ENCODE peak calls at places on chromosome 19, in seven cellular contexts. One of them, this sample, is unnamed. For H3K36me3, the result is how much of the 10 kb centered on the place peaks cover.

GRCh38 chr19:9597027-9597426 is 12.7 kb upstream of the ZNF121 start:
- DNase-seq in fibroblast of lung: peak
- DNase-seq in GM23338: no peak
- DNase-seq in cardiac muscle cell: peak
- DNase-seq in HAP-1: no peak
- DNase-seq in CD8-positive, alpha-beta T cell: no peak
- DNase-seq in ascending aorta: no peak
- DNase-seq in this sample: no peak

GRCh38 chr19:48571378-48572162 is 19.6 kb downstream of the SULT2B1 start:
- DNase-seq in fibroblast of lung: no peak
- DNase-seq in GM23338: no peak
- DNase-seq in cardiac muscle cell: no peak
- DNase-seq in HAP-1: no peak
- DNase-seq in CD8-positive, alpha-beta T cell: no peak
- DNase-seq in ascending aorta: no peak
- DNase-seq in this sample: peak

GRCh38 chr19:56111601-56112312 is 9.3 kb downstream of the ZNF787 start:
- DNase-seq in fibroblast of lung: no peak
- DNase-seq in GM23338: peak
- DNase-seq in cardiac muscle cell: no peak
- DNase-seq in HAP-1: no peak
- DNase-seq in CD8-positive, alpha-beta T cell: peak
- DNase-seq in ascending aorta: no peak
- DNase-seq in this sample: peak

GRCh38 chr19:1106841-1107654 is 3.3 kb downstream of the GPX4 start:
- DNase-seq in fibroblast of lung: peak
- DNase-seq in GM23338: peak
- DNase-seq in cardiac muscle cell: peak
- DNase-seq in HAP-1: no peak
- DNase-seq in CD8-positive, alpha-beta T cell: no peak
- DNase-seq in ascending aorta: no peak
- DNase-seq in this sample: no peak

GRCh38 chr19:40217027-40217810 is 965 bp downstream of the TTC9B start:
- DNase-seq in fibroblast of lung: no peak
- DNase-seq in GM23338: peak
- DNase-seq in cardiac muscle cell: no peak
- DNase-seq in HAP-1: peak
- DNase-seq in CD8-positive, alpha-beta T cell: no peak
- DNase-seq in ascending aorta: no peak
- DNase-seq in this sample: peak

GRCh38 chr19:1041272-1041834 is 1.4 kb downstream of the ABCA7 start:
- DNase-seq in fibroblast of lung: no peak
- DNase-seq in GM23338: no peak
- DNase-seq in cardiac muscle cell: no peak
- DNase-seq in HAP-1: no peak
- DNase-seq in CD8-positive, alpha-beta T cell: no peak
- DNase-seq in ascending aorta: no peak
- DNase-seq in this sample: no peak

GRCh38 chr19:28020631-28021315 is 1192.2 kb downstream of the UQCRFS1 start:
- DNase-seq in fibroblast of lung: no peak
- DNase-seq in GM23338: peak
- DNase-seq in cardiac muscle cell: no peak
- DNase-seq in HAP-1: no peak
- DNase-seq in CD8-positive, alpha-beta T cell: no peak
- DNase-seq in ascending aorta: no peak
- DNase-seq in this sample: no peak

GRCh38 chr19:5968431-5969373 is 9.2 kb downstream of the RANBP3 start:
- DNase-seq in fibroblast of lung: no peak
- DNase-seq in GM23338: peak
- DNase-seq in cardiac muscle cell: no peak
- DNase-seq in HAP-1: no peak
- DNase-seq in CD8-positive, alpha-beta T cell: no peak
- DNase-seq in ascending aorta: no peak
- DNase-seq in this sample: peak

GRCh38 chr19:1073063-1073955 is 6.3 kb downstream of the ARHGAP45 start:
- DNase-seq in fibroblast of lung: no peak
- DNase-seq in GM23338: no peak
- DNase-seq in cardiac muscle cell: no peak
- DNase-seq in HAP-1: no peak
- DNase-seq in CD8-positive, alpha-beta T cell: peak
- DNase-seq in ascending aorta: no peak
- DNase-seq in this sample: no peak

GRCh38 chr19:1468274-1469199 is 10.5 kb downstream of the C19orf25 start:
- DNase-seq in fibroblast of lung: peak
- DNase-seq in GM23338: no peak
- DNase-seq in cardiac muscle cell: no peak
- DNase-seq in HAP-1: peak
- DNase-seq in CD8-positive, alpha-beta T cell: no peak
- DNase-seq in ascending aorta: no peak
- DNase-seq in this sample: peak

GRCh38 chr19:56263319-56263718 is 9.2 kb upstream of the EDDM13 start:
- DNase-seq in fibroblast of lung: no peak
- DNase-seq in GM23338: no peak
- DNase-seq in cardiac muscle cell: no peak
- DNase-seq in HAP-1: no peak
- DNase-seq in CD8-positive, alpha-beta T cell: no peak
- DNase-seq in ascending aorta: no peak
- DNase-seq in this sample: no peak

GRCh38 chr19:2426661-2427322 is 594 bp downstream of the TIMM13 start:
- DNase-seq in fibroblast of lung: peak
- DNase-seq in GM23338: peak
- DNase-seq in cardiac muscle cell: peak
- DNase-seq in HAP-1: peak
- DNase-seq in CD8-positive, alpha-beta T cell: no peak
- DNase-seq in ascending aorta: no peak
- DNase-seq in this sample: peak

DNA sequence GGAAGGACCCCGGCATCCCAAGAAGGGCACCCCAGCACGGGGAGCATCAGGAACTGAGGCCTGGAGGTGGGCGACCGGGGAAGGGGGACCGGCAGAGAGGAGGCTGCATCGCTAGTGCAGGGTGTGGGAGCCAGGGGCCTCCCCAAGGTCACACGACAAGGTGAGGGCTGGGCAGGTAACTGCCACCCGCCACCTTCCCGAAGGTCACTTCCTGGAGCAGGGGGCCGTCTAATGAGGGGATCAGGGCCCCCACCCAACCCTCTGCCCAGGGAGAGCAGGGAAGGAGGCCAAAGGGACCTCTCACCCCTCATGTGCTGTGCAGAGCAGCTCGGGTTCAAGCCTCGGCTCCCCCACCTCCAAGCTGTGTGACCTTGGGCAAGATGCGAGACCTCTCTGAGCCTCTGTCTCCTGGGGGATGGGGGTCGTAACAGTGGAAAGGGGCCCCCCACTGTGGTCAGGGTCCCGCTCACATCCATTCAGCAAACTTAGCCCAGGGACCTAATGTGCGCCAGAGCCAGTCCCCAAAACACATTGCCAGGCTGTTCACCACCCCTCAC is 6.0 kb downstream of the ZBTB7A start:
- DNase-seq in fibroblast of lung: no peak
- DNase-seq in GM23338: no peak
- DNase-seq in cardiac muscle cell: no peak
- DNase-seq in HAP-1: no peak
- DNase-seq in CD8-positive, alpha-beta T cell: no peak
- DNase-seq in ascending aorta: no peak
- DNase-seq in this sample: peak
- H3K4me3 ChIP-seq in fibroblast of lung: no peak
- H3K4me3 ChIP-seq in GM23338: no peak
- H3K4me3 ChIP-seq in cardiac muscle cell: no peak
- H3K4me3 ChIP-seq in HAP-1: no peak
- H3K4me3 ChIP-seq in CD8-positive, alpha-beta T cell: peak
- H3K4me3 ChIP-seq in ascending aorta: peak
- H3K4me3 ChIP-seq in this sample: no peak

GRCh38 chr19:17158584-17158983 is 56.6 kb upstream of the USE1 start:
- DNase-seq in fibroblast of lung: no peak
- DNase-seq in GM23338: no peak
- DNase-seq in cardiac muscle cell: no peak
- DNase-seq in HAP-1: no peak
- DNase-seq in CD8-positive, alpha-beta T cell: no peak
- DNase-seq in ascending aorta: no peak
- DNase-seq in this sample: no peak
- H3K36me3 ChIP-seq in fibroblast of lung: under half
- H3K36me3 ChIP-seq in GM23338: under half
- H3K36me3 ChIP-seq in cardiac muscle cell: under half
- H3K36me3 ChIP-seq in HAP-1: under half
- H3K36me3 ChIP-seq in CD8-positive, alpha-beta T cell: half or more
- H3K36me3 ChIP-seq in ascending aorta: half or more
- H3K36me3 ChIP-seq in this sample: under half

GRCh38 chr19:49887037-49887652 is 9.5 kb downstream of the IL4I1 start:
- DNase-seq in fibroblast of lung: no peak
- DNase-seq in GM23338: no peak
- DNase-seq in cardiac muscle cell: no peak
- DNase-seq in HAP-1: no peak
- DNase-seq in CD8-positive, alpha-beta T cell: no peak
- DNase-seq in ascending aorta: no peak
- DNase-seq in this sample: no peak
- H3K4me3 ChIP-seq in fibroblast of lung: no peak
- H3K4me3 ChIP-seq in GM23338: no peak
- H3K4me3 ChIP-seq in cardiac muscle cell: no peak
- H3K4me3 ChIP-seq in HAP-1: no peak
- H3K4me3 ChIP-seq in CD8-positive, alpha-beta T cell: no peak
- H3K4me3 ChIP-seq in ascending aorta: no peak
- H3K4me3 ChIP-seq in this sample: no peak

DNA sequence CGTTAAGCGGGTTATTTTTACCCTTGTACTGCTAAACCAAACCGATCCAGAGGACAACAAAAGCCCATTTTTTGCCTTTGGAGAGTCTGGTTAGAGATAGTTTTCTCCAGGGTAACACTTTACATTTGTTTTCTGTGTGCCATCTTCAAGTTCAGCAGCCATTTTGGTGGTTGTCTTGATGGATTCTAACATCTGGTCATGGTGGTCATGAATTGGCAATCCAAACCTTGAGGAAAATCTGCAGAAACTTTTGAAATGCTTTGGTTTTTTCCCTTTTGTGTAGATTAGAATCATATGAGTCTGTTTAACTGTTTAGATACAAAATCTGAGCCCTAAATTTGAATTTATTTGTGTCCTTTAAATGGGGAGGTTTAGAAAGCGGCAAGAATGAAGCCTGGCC is 16.6 kb downstream of the HNRNPM start:
- DNase-seq in fibroblast of lung: no peak
- DNase-seq in GM23338: no peak
- DNase-seq in cardiac muscle cell: no peak
- DNase-seq in HAP-1: no peak
- DNase-seq in CD8-positive, alpha-beta T cell: no peak
- DNase-seq in ascending aorta: no peak
- DNase-seq in this sample: no peak
- H3K36me3 ChIP-seq in fibroblast of lung: under half
- H3K36me3 ChIP-seq in GM23338: under half
- H3K36me3 ChIP-seq in cardiac muscle cell: under half
- H3K36me3 ChIP-seq in HAP-1: half or more
- H3K36me3 ChIP-seq in CD8-positive, alpha-beta T cell: under half
- H3K36me3 ChIP-seq in ascending aorta: under half
- H3K36me3 ChIP-seq in this sample: under half

DNA sequence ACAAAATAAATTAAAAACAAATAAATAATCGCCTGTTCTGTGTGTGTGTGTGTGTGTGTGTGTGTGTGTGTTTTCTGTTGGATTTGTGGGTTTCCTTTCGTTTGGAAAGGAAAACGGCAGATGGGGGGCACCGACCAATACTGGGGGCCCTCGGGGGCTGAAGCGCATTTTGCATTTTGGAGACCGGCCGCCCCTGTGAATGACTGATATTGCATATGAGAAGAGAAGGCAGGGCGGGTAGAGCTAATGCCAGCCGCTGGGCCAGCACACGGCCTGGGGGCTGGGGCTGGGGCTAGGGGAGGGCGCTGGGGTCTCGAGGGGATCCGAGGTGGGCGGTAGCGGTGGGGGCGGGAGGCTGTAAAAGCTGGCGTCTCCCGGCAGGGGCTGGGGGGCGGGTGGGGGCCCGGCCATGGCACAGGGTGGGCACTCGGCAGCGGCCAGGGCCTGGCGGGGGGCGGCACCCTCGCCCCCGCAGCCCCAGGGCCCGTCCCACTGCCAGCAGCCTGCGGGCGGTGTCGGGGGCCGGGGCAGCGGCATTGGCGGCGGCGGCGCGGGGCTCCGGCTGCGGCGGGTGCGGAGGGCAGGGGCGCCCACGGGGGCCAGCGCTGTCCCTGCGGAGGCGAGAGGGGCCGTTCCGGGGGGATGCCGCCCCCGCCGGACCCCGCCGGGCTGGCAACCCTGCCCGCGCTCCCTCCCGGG is 11.2 kb downstream of the ANO8 start:
- DNase-seq in fibroblast of lung: no peak
- DNase-seq in GM23338: no peak
- DNase-seq in cardiac muscle cell: no peak
- DNase-seq in HAP-1: no peak
- DNase-seq in CD8-positive, alpha-beta T cell: no peak
- DNase-seq in ascending aorta: no peak
- DNase-seq in this sample: peak
- H3K4me3 ChIP-seq in fibroblast of lung: no peak
- H3K4me3 ChIP-seq in GM23338: peak
- H3K4me3 ChIP-seq in cardiac muscle cell: no peak
- H3K4me3 ChIP-seq in HAP-1: no peak
- H3K4me3 ChIP-seq in CD8-positive, alpha-beta T cell: no peak
- H3K4me3 ChIP-seq in ascending aorta: peak
- H3K4me3 ChIP-seq in this sample: no peak

DNA sequence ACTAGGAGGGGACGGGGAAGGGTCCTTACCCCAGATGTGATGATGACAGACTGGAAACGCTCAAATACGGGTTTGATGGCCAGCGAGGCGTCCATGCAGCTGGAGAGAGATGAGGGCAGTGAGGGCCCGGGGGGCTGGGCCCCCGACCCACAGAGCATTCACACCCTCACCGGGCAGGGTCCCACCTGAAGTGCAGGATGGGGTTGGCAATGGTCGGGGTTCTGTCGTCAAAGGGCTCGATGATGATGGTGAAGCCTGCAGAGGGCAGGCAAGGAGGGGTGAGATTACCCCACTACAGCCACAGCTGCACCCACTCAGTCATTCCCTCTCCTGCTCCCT is 13.0 kb downstream of the ERCC2 start:
- DNase-seq in fibroblast of lung: no peak
- DNase-seq in GM23338: no peak
- DNase-seq in cardiac muscle cell: no peak
- DNase-seq in HAP-1: no peak
- DNase-seq in CD8-positive, alpha-beta T cell: no peak
- DNase-seq in ascending aorta: no peak
- DNase-seq in this sample: peak
- H3K36me3 ChIP-seq in fibroblast of lung: under half
- H3K36me3 ChIP-seq in GM23338: under half
- H3K36me3 ChIP-seq in cardiac muscle cell: under half
- H3K36me3 ChIP-seq in HAP-1: half or more
- H3K36me3 ChIP-seq in CD8-positive, alpha-beta T cell: under half
- H3K36me3 ChIP-seq in ascending aorta: under half
- H3K36me3 ChIP-seq in this sample: half or more

This sample was measured in H7.